ENCODE peak calls at places on chromosomes 16 and 17, in six cellular contexts. P is activated T-cell treated with anti-CD3 and anti-CD28 coated beads for 1 hour; B is cardiac fibroblast; G is CD8-positive, alpha-beta memory T cell; C is activated T-helper 1 cell treated with anti-CD3 and anti-CD28 coated beads, Interleukin-2, amount 50 U/mL, for 16 hours; F is PC-9. D is an unnamed sample.

GRCh38 chr17:13921841-13922776 is 147.2 kb upstream of the COX10 start:
- DNase-seq in P (no peak), B (no peak), G (no peak), C (no peak), F (no peak), D (no peak)

GRCh38 chr16:67528870-67529638 is 425 bp downstream of the RIPOR1 start:
- DNase-seq in P (no peak), B (peak), G (no peak), C (no peak), F (peak), D (peak)

GRCh38 chr16:49672753-49673152 is 183.2 kb downstream of the ZNF423 start:
- DNase-seq in P (no peak), B (no peak), G (no peak), C (no peak), F (no peak), D (no peak)

GRCh38 chr17:4678448-4679026 is 25.4 kb downstream of the PELP1 start:
- DNase-seq in P (no peak), B (peak), G (no peak), C (no peak), F (peak), D (peak)

GRCh38 chr17:41863074-41863843 is 2.0 kb downstream of the KLHL11 start:
- DNase-seq in P (no peak), B (no peak), G (peak), C (no peak), F (no peak), D (peak)

GRCh38 chr16:17635183-17635582 is 164.4 kb upstream of the XYLT1 start:
- DNase-seq in P (no peak), B (no peak), G (no peak), C (no peak), F (no peak), D (no peak)

GRCh38 chr17:8285270-8286181 is 2.9 kb upstream of the RANGRF start:
- DNase-seq in P (no peak), B (no peak), G (no peak), C (no peak), F (no peak), D (no peak)

GRCh38 chr16:48361540-48361939 is 23.7 kb downstream of the SIAH1 start:
- DNase-seq in P (no peak), B (no peak), G (no peak), C (no peak), F (no peak), D (no peak)

GRCh38 chr16:71421911-71422310 is 19.9 kb downstream of the TLE7 start:
- DNase-seq in P (no peak), B (peak), G (no peak), C (no peak), F (peak), D (peak)

GRCh38 chr17:27577124-27577761 is 53.7 kb upstream of the LGALS9 start:
- DNase-seq in P (no peak), B (peak), G (no peak), C (no peak), F (no peak), D (peak)

GRCh38 chr16:84720180-84720579 is 20.4 kb downstream of the USP10 start:
- DNase-seq in P (no peak), B (no peak), G (no peak), C (no peak), F (no peak), D (no peak)

GRCh38 chr17:9334536-9335446 is 240.8 kb downstream of the STX8 start:
- DNase-seq in P (no peak), B (no peak), G (no peak), C (no peak), F (no peak), D (no peak)

GRCh38 chr17:39132192-39132600 is 19.2 kb downstream of the PLXDC1 start:
- DNase-seq in P (no peak), B (peak), G (no peak), C (no peak), F (no peak), D (peak)

GRCh38 chr17:15185625-15185991 is 79.5 kb downstream of the PMP22 start:
- DNase-seq in P (no peak), B (peak), G (no peak), C (no peak), F (no peak), D (peak)

GRCh38 chr16:55515110-55515509 is 6.2 kb downstream of the LPCAT2 start:
- DNase-seq in P (no peak), B (peak), G (no peak), C (no peak), F (no peak), D (no peak)

GRCh38 chr16:4371481-4372314 is at the start of gene VASN:
- DNase-seq in P (peak), B (peak), G (peak), C (peak), F (peak), D (peak)

GRCh38 chr16:49453001-49453400 is 79.4 kb downstream of the C16orf78 start:
- DNase-seq in P (no peak), B (no peak), G (no peak), C (no peak), F (no peak), D (no peak)

GRCh38 chr17:47705536-47706481 is 11.8 kb downstream of the TBKBP1 start:
- DNase-seq in P (no peak), B (no peak), G (no peak), C (no peak), F (no peak), D (no peak)

GRCh38 chr17:78174870-78175642 is 6.7 kb downstream of the SYNGR2 start:
- DNase-seq in P (no peak), B (no peak), G (no peak), C (no peak), F (no peak), D (no peak)

GRCh38 chr17:48576479-48577309 is 1.5 kb downstream of the HOXB4 start:
- DNase-seq in P (no peak), B (no peak), G (no peak), C (no peak), F (no peak), D (peak)

GRCh38 chr17:34384822-34385605 is 22.0 kb upstream of the CCL1 start:
- DNase-seq in P (no peak), B (no peak), G (no peak), C (no peak), F (no peak), D (no peak)

GRCh38 chr16:9836118-9836736 is 346.0 kb downstream of the GRIN2A start:
- DNase-seq in P (no peak), B (peak), G (no peak), C (no peak), F (no peak), D (no peak)

GRCh38 chr16:85004587-85005205 is 6.6 kb downstream of the ZDHHC7 start:
- DNase-seq in P (no peak), B (peak), G (no peak), C (no peak), F (peak), D (peak)

GRCh38 chr16:14487579-14487978 is 142.5 kb downstream of the PARN start:
- DNase-seq in P (no peak), B (no peak), G (no peak), C (no peak), F (no peak), D (no peak)

GRCh38 chr16:69112285-69113129 is 7.1 kb downstream of the HAS3 start:
- DNase-seq in P (no peak), B (peak), G (no peak), C (no peak), F (peak), D (peak)

GRCh38 chr17:30832438-30832790 is 648 bp downstream of the ATAD5 start:
- DNase-seq in P (no peak), B (no peak), G (no peak), C (no peak), F (no peak), D (no peak)

GRCh38 chr17:7588553-7589203 is 1.2 kb downstream of the SOX15 start:
- DNase-seq in P (no peak), B (no peak), G (no peak), C (no peak), F (peak), D (peak)

GRCh38 chr16:57341441-57342303 is 16.9 kb upstream of the CCL22 start:
- DNase-seq in P (no peak), B (peak), G (no peak), C (no peak), F (peak), D (peak)

GRCh38 chr16:11049396-11050059 is 105.2 kb downstream of the CLEC16A start:
- DNase-seq in P (no peak), B (peak), G (no peak), C (no peak), F (peak), D (no peak)

GRCh38 chr16:58158137-58158536 is 29.0 kb upstream of the CFAP20 start:
- DNase-seq in P (no peak), B (no peak), G (no peak), C (no peak), F (no peak), D (no peak)

GRCh38 chr17:18859256-18859655 is 1.3 kb downstream of the PRPSAP2 start:
- DNase-seq in P (no peak), B (peak), G (no peak), C (no peak), F (no peak), D (no peak)

GRCh38 chr17:80063815-80064585 is 27.6 kb downstream of the CCDC40 start:
- DNase-seq in P (no peak), B (peak), G (no peak), C (no peak), F (peak), D (peak)

GRCh38 chr17:63701477-63702222 is 1.7 kb upstream of the LIMD2 start:
- DNase-seq in P (peak), B (no peak), G (peak), C (peak), F (no peak), D (no peak)

GRCh38 chr16:89695875-89696597 is 5.5 kb downstream of the SPATA2L start:
- DNase-seq in P (no peak), B (no peak), G (no peak), C (no peak), F (no peak), D (no peak)

GRCh38 chr17:45225964-45226530 is 4.4 kb downstream of the FMNL1 start:
- DNase-seq in P (peak), B (peak), G (peak), C (peak), F (no peak), D (no peak)

GRCh38 chr16:56930516-56931252 is 1.3 kb upstream of the HERPUD1 start:
- DNase-seq in P (no peak), B (no peak), G (no peak), C (no peak), F (no peak), D (no peak)

GRCh38 chr17:59618894-59619312 is 792 bp upstream of the CLTC start:
- DNase-seq in P (no peak), B (no peak), G (no peak), C (no peak), F (no peak), D (no peak)

GRCh38 chr17:35588196-35588920 is 1.2 kb downstream of the AP2B1 start:
- DNase-seq in P (no peak), B (peak), G (no peak), C (no peak), F (peak), D (peak)

D was measured in MCF 10A.